ENCODE peak calls at places on chromosomes 6 and 20, in five cellular contexts. One of them, this sample, is unnamed.

GRCh38 chr6:150293423-150294280 is 75.2 kb upstream of the IYD start:
- DNase-seq in ovary: no peak
- DNase-seq in GM10248: no peak
- DNase-seq in psoas muscle: no peak
- DNase-seq in breast epithelium: no peak
- DNase-seq in this sample: no peak

GRCh38 chr6:13683038-13683437 is 28.6 kb downstream of the RANBP9 start:
- DNase-seq in ovary: no peak
- DNase-seq in GM10248: no peak
- DNase-seq in psoas muscle: no peak
- DNase-seq in breast epithelium: no peak
- DNase-seq in this sample: no peak

GRCh38 chr6:13566500-13566899 is 7.9 kb upstream of the SIRT5 start:
- DNase-seq in ovary: no peak
- DNase-seq in GM10248: no peak
- DNase-seq in psoas muscle: no peak
- DNase-seq in breast epithelium: no peak
- DNase-seq in this sample: no peak

GRCh38 chr20:51703446-51704287 is 64.5 kb downstream of the ATP9A start:
- DNase-seq in ovary: no peak
- DNase-seq in GM10248: no peak
- DNase-seq in psoas muscle: no peak
- DNase-seq in breast epithelium: no peak
- DNase-seq in this sample: no peak

GRCh38 chr6:169571123-169571962 is 130.5 kb downstream of the WDR27 start:
- DNase-seq in ovary: no peak
- DNase-seq in GM10248: no peak
- DNase-seq in psoas muscle: no peak
- DNase-seq in breast epithelium: no peak
- DNase-seq in this sample: no peak

GRCh38 chr20:63554361-63555278 is 661 bp downstream of the FNDC11 start:
- DNase-seq in ovary: no peak
- DNase-seq in GM10248: no peak
- DNase-seq in psoas muscle: no peak
- DNase-seq in breast epithelium: no peak
- DNase-seq in this sample: no peak

GRCh38 chr6:24006246-24006645 is 119.8 kb upstream of the NRSN1 start:
- DNase-seq in ovary: no peak
- DNase-seq in GM10248: no peak
- DNase-seq in psoas muscle: no peak
- DNase-seq in breast epithelium: no peak
- DNase-seq in this sample: no peak

GRCh38 chr20:51828762-51829161 is 26.4 kb upstream of the SALL4 start:
- DNase-seq in ovary: no peak
- DNase-seq in GM10248: peak
- DNase-seq in psoas muscle: no peak
- DNase-seq in breast epithelium: no peak
- DNase-seq in this sample: no peak

GRCh38 chr6:5866547-5867051 is 140.1 kb downstream of the NRN1 start:
- DNase-seq in ovary: no peak
- DNase-seq in GM10248: no peak
- DNase-seq in psoas muscle: no peak
- DNase-seq in breast epithelium: no peak
- DNase-seq in this sample: no peak

GRCh38 chr6:149913542-149914240 is 9.2 kb downstream of the RAET1G start:
- DNase-seq in ovary: no peak
- DNase-seq in GM10248: no peak
- DNase-seq in psoas muscle: peak
- DNase-seq in breast epithelium: no peak
- DNase-seq in this sample: no peak

GRCh38 chr6:77448546-77448945 is 14.7 kb downstream of the HTR1B start:
- DNase-seq in ovary: no peak
- DNase-seq in GM10248: no peak
- DNase-seq in psoas muscle: no peak
- DNase-seq in breast epithelium: no peak
- DNase-seq in this sample: no peak

GRCh38 chr20:53837126-53837826 is 233.1 kb downstream of the BCAS1 start:
- DNase-seq in ovary: no peak
- DNase-seq in GM10248: no peak
- DNase-seq in psoas muscle: no peak
- DNase-seq in breast epithelium: no peak
- DNase-seq in this sample: no peak

GRCh38 chr6:53910834-53911233 is 116.0 kb downstream of the LRRC1 start:
- DNase-seq in ovary: peak
- DNase-seq in GM10248: no peak
- DNase-seq in psoas muscle: no peak
- DNase-seq in breast epithelium: no peak
- DNase-seq in this sample: no peak

GRCh38 chr6:5173862-5174643 is 86.7 kb downstream of the LYRM4 start:
- DNase-seq in ovary: no peak
- DNase-seq in GM10248: peak
- DNase-seq in psoas muscle: no peak
- DNase-seq in breast epithelium: no peak
- DNase-seq in this sample: no peak

GRCh38 chr20:45823949-45824835 is 2.9 kb downstream of the TNNC2 start:
- DNase-seq in ovary: peak
- DNase-seq in GM10248: peak
- DNase-seq in psoas muscle: peak
- DNase-seq in breast epithelium: no peak
- DNase-seq in this sample: no peak

GRCh38 chr20:37989601-37990001 is 43.7 kb downstream of the TTI1 start:
- DNase-seq in ovary: no peak
- DNase-seq in GM10248: no peak
- DNase-seq in psoas muscle: peak
- DNase-seq in breast epithelium: no peak
- DNase-seq in this sample: no peak

GRCh38 chr6:136511921-136512320 is 38.3 kb downstream of the MAP7 start:
- DNase-seq in ovary: no peak
- DNase-seq in GM10248: no peak
- DNase-seq in psoas muscle: no peak
- DNase-seq in breast epithelium: no peak
- DNase-seq in this sample: no peak

GRCh38 chr6:32622545-32623401 is 14.4 kb upstream of the HLA-DQA1 start:
- DNase-seq in ovary: no peak
- DNase-seq in GM10248: peak
- DNase-seq in psoas muscle: peak
- DNase-seq in breast epithelium: no peak
- DNase-seq in this sample: no peak

GRCh38 chr6:170403451-170403850 is 96.9 kb downstream of the FAM120B start:
- DNase-seq in ovary: no peak
- DNase-seq in GM10248: no peak
- DNase-seq in psoas muscle: no peak
- DNase-seq in breast epithelium: no peak
- DNase-seq in this sample: no peak

GRCh38 chr6:95094751-95095150 is 482.6 kb upstream of the MANEA start:
- DNase-seq in ovary: no peak
- DNase-seq in GM10248: no peak
- DNase-seq in psoas muscle: no peak
- DNase-seq in breast epithelium: no peak
- DNase-seq in this sample: no peak

GRCh38 chr6:34236423-34237315 is at the start of gene HMGA1:
- DNase-seq in ovary: peak
- DNase-seq in GM10248: peak
- DNase-seq in psoas muscle: peak
- DNase-seq in breast epithelium: peak
- DNase-seq in this sample: peak

GRCh38 chr20:32761831-32762753 is at the start of gene DNMT3B:
- DNase-seq in ovary: peak
- DNase-seq in GM10248: peak
- DNase-seq in psoas muscle: peak
- DNase-seq in breast epithelium: peak
- DNase-seq in this sample: no peak
- TF ChIP-seq CTCF in ovary: no peak
- TF ChIP-seq CTCF in GM10248: peak
- TF ChIP-seq CTCF in psoas muscle: peak
- TF ChIP-seq CTCF in breast epithelium: peak
- TF ChIP-seq CTCF in this sample: no peak

GRCh38 chr6:70547313-70547712 is 19.4 kb upstream of the SDHAF4 start:
- DNase-seq in ovary: no peak
- DNase-seq in GM10248: no peak
- DNase-seq in psoas muscle: no peak
- DNase-seq in breast epithelium: no peak
- DNase-seq in this sample: no peak
- TF ChIP-seq CTCF in ovary: no peak
- TF ChIP-seq CTCF in GM10248: peak
- TF ChIP-seq CTCF in psoas muscle: peak
- TF ChIP-seq CTCF in breast epithelium: no peak
- TF ChIP-seq CTCF in this sample: no peak

GRCh38 chr20:50344232-50345071 is 153.8 kb downstream of the CEBPB start:
- DNase-seq in ovary: no peak
- DNase-seq in GM10248: no peak
- DNase-seq in psoas muscle: no peak
- DNase-seq in breast epithelium: no peak
- DNase-seq in this sample: no peak
- TF ChIP-seq CTCF in ovary: no peak
- TF ChIP-seq CTCF in GM10248: no peak
- TF ChIP-seq CTCF in psoas muscle: no peak
- TF ChIP-seq CTCF in breast epithelium: no peak
- TF ChIP-seq CTCF in this sample: no peak

DNA sequence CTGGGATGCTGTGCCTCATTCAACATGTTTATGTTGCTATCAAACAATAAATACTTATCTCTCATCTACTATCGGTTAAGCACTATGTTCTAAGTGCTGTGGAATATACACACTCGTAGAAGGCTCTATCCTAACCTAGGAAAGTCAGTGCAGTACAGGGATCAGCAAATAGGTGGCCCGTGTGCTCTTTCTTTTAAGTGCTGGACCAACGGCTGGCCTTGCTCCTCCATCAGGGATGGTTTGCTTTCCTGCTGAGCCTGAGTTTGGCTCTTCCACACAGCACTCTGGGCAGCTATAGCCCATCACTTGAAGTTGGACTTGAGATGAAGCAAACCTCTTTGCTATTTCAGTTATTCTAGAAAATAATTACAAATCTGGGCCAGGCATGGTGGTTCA is 66.9 kb upstream of the KCNK16 start:
- DNase-seq in ovary: no peak
- DNase-seq in GM10248: no peak
- DNase-seq in psoas muscle: no peak
- DNase-seq in breast epithelium: no peak
- DNase-seq in this sample: no peak
- TF ChIP-seq CTCF in ovary: no peak
- TF ChIP-seq CTCF in GM10248: no peak
- TF ChIP-seq CTCF in psoas muscle: no peak
- TF ChIP-seq CTCF in breast epithelium: no peak
- TF ChIP-seq CTCF in this sample: no peak

GRCh38 chr6:140567469-140567868 is 1193.0 kb upstream of the CITED2 start:
- DNase-seq in ovary: no peak
- DNase-seq in GM10248: no peak
- DNase-seq in psoas muscle: no peak
- DNase-seq in breast epithelium: no peak
- DNase-seq in this sample: no peak
- TF ChIP-seq CTCF in ovary: no peak
- TF ChIP-seq CTCF in GM10248: no peak
- TF ChIP-seq CTCF in psoas muscle: no peak
- TF ChIP-seq CTCF in breast epithelium: no peak
- TF ChIP-seq CTCF in this sample: no peak

GRCh38 chr6:101689695-101690094 is 296.2 kb downstream of the GRIK2 start:
- DNase-seq in ovary: no peak
- DNase-seq in GM10248: no peak
- DNase-seq in psoas muscle: no peak
- DNase-seq in breast epithelium: no peak
- DNase-seq in this sample: no peak

GRCh38 chr6:101682937-101683336 is 289.4 kb downstream of the GRIK2 start:
- DNase-seq in ovary: no peak
- DNase-seq in GM10248: no peak
- DNase-seq in psoas muscle: no peak
- DNase-seq in breast epithelium: no peak
- DNase-seq in this sample: no peak

GRCh38 chr6:101683884-101684283 is 290.4 kb downstream of the GRIK2 start:
- DNase-seq in ovary: no peak
- DNase-seq in GM10248: no peak
- DNase-seq in psoas muscle: no peak
- DNase-seq in breast epithelium: no peak
- DNase-seq in this sample: no peak

GRCh38 chr6:101689156-101689555 is 295.6 kb downstream of the GRIK2 start:
- DNase-seq in ovary: no peak
- DNase-seq in GM10248: no peak
- DNase-seq in psoas muscle: no peak
- DNase-seq in breast epithelium: no peak
- DNase-seq in this sample: no peak

DNA sequence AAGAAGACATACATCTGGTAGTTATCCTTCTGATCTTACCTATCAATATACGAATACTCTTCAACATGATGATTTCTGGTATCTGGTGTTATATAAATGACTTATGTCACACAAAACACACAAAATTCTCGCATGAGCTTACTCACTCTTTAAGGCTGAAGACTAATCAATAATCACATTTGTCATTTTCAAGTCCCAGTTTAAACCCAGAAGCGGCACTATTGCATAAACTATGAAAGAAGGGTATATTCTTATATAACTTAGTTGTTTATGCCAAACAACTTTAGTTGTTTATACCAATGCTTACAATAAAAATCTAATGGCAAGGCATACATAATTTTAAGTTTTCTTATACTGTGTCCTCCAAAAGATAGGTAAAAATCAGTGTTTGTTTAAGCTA is 293.1 kb downstream of the GRIK2 start:
- DNase-seq in ovary: no peak
- DNase-seq in GM10248: no peak
- DNase-seq in psoas muscle: no peak
- DNase-seq in breast epithelium: no peak
- DNase-seq in this sample: no peak
- TF ChIP-seq CTCF in ovary: no peak
- TF ChIP-seq CTCF in GM10248: no peak
- TF ChIP-seq CTCF in psoas muscle: no peak
- TF ChIP-seq CTCF in breast epithelium: no peak
- TF ChIP-seq CTCF in this sample: no peak

GRCh38 chr6:106688177-106688951 is 59.0 kb downstream of the QRSL1 start:
- DNase-seq in ovary: no peak
- DNase-seq in GM10248: peak
- DNase-seq in psoas muscle: no peak
- DNase-seq in breast epithelium: no peak
- DNase-seq in this sample: no peak
- TF ChIP-seq CTCF in ovary: no peak
- TF ChIP-seq CTCF in GM10248: no peak
- TF ChIP-seq CTCF in psoas muscle: no peak
- TF ChIP-seq CTCF in breast epithelium: no peak
- TF ChIP-seq CTCF in this sample: no peak

DNA sequence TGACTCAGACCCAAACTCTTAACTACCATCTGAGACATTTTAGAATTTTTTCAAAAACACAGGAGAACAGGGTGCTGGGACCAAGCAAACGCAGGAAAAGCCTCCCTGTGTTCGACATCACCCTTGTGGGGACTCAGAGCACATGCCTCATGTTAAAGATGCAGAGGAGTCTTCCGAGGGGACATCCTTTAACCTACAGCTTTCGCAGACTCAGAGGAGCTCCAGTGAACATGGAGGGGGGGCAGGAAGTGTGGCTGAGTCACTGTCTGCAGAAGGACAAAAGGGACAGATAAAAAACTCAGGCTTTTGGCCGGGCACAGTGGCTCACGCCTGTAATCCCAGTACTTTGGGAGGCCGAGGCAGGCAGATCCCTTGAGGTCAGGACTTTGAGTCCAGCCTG is 15.1 kb downstream of the BMP7 start:
- DNase-seq in ovary: no peak
- DNase-seq in GM10248: no peak
- DNase-seq in psoas muscle: no peak
- DNase-seq in breast epithelium: no peak
- DNase-seq in this sample: no peak
- TF ChIP-seq CTCF in ovary: no peak
- TF ChIP-seq CTCF in GM10248: no peak
- TF ChIP-seq CTCF in psoas muscle: no peak
- TF ChIP-seq CTCF in breast epithelium: no peak
- TF ChIP-seq CTCF in this sample: no peak